ENCODE peak calls at places on chromosomes 3 and 15, in eight cellular contexts. V, R, Z, X, N, I, O and A are unnamed samples.

GRCh38 chr3:197552198-197552597 is 3.6 kb downstream of the BDH1 start:
- DNase-seq in V (no peak), R (no peak), Z (no peak), X (no peak), N (no peak), I (no peak), O (no peak), A (no peak)

GRCh38 chr3:126004217-126004616 is 35.2 kb downstream of the ROPN1B start:
- DNase-seq in V (no peak), R (no peak), Z (no peak), X (no peak), N (no peak), I (no peak), O (no peak), A (no peak)

GRCh38 chr15:29471306-29471705 is 201.7 kb upstream of the NSMCE3 start:
- DNase-seq in V (no peak), R (no peak), Z (no peak), X (no peak), N (no peak), I (no peak), O (no peak), A (no peak)

GRCh38 chr15:42736178-42736792 is 643 bp downstream of the CDAN1 start:
- DNase-seq in V (peak; percentile 21), R (no peak), Z (no peak), X (no peak), N (peak; percentile 49), I (no peak), O (no peak), A (no peak)

GRCh38 chr3:152060701-152061100 is 187.3 kb downstream of the SUCNR1 start:
- DNase-seq in V (no peak), R (no peak), Z (no peak), X (no peak), N (no peak), I (no peak), O (no peak), A (no peak)

GRCh38 chr3:38004415-38005075 is 14.0 kb downstream of the VILL start:
- DNase-seq in V (peak; percentile 56), R (peak; percentile 78), Z (peak; percentile 52), X (no peak), N (peak; percentile 77), I (peak; percentile 53), O (peak; percentile 94), A (peak; percentile 73)

GRCh38 chr3:185685231-185686035 is 99.3 kb downstream of the SENP2 start:
- DNase-seq in V (no peak), R (no peak), Z (no peak), X (no peak), N (no peak), I (no peak), O (no peak), A (no peak)

GRCh38 chr3:103662591-103662990 is 1227.8 kb downstream of the ZPLD1 start:
- DNase-seq in V (no peak), R (no peak), Z (no peak), X (no peak), N (no peak), I (no peak), O (no peak), A (no peak)

GRCh38 chr3:185423178-185423577 is 60.2 kb downstream of the MAP3K13 start:
- DNase-seq in V (peak; percentile 47), R (no peak), Z (no peak), X (no peak), N (no peak), I (no peak), O (peak; percentile 29), A (peak; percentile 10)

GRCh38 chr15:24878153-24878552 is 76.6 kb upstream of the SNRPN start:
- DNase-seq in V (no peak), R (no peak), Z (no peak), X (no peak), N (no peak), I (no peak), O (peak; percentile 6), A (no peak)

GRCh38 chr3:149340310-149340933 is 7.0 kb upstream of the TM4SF18 start:
- DNase-seq in V (no peak), R (no peak), Z (no peak), X (no peak), N (no peak), I (no peak), O (no peak), A (peak; percentile 24)

GRCh38 chr3:44173263-44173662 is 68.4 kb upstream of the TOPAZ1 start:
- DNase-seq in V (no peak), R (no peak), Z (no peak), X (no peak), N (no peak), I (no peak), O (no peak), A (no peak)

GRCh38 chr15:97995881-97996603 is 35.5 kb downstream of the ARRDC4 start:
- DNase-seq in V (peak; percentile 45), R (no peak), Z (no peak), X (no peak), N (peak; percentile 13), I (no peak), O (peak; percentile 47), A (no peak)

GRCh38 chr15:92832992-92833438 is 67.1 kb upstream of the CHD2 start:
- DNase-seq in V (peak; percentile 63), R (no peak), Z (no peak), X (no peak), N (no peak), I (no peak), O (no peak), A (no peak)

GRCh38 chr15:101266787-101267186 is 10.5 kb downstream of the SELENOS start:
- DNase-seq in V (no peak), R (no peak), Z (no peak), X (no peak), N (no peak), I (no peak), O (no peak), A (no peak)

GRCh38 chr3:143974877-143975238 is 3.2 kb downstream of the DIPK2A start:
- DNase-seq in V (no peak), R (no peak), Z (no peak), X (no peak), N (no peak), I (no peak), O (no peak), A (peak; percentile 39)

GRCh38 chr3:194487289-194488006 is 646 bp upstream of the ATP13A3 start:
- DNase-seq in V (peak; percentile 80), R (peak; percentile 38), Z (no peak), X (no peak), N (no peak), I (peak; percentile 27), O (peak; percentile 43), A (no peak)

GRCh38 chr3:127942613-127943012 is 27.6 kb downstream of the KBTBD12 start:
- DNase-seq in V (no peak), R (no peak), Z (no peak), X (no peak), N (no peak), I (no peak), O (no peak), A (no peak)

GRCh38 chr15:70095387-70096214 is 2.1 kb downstream of the TLE3 start:
- DNase-seq in V (peak; percentile 58), R (peak; percentile 32), Z (peak; percentile 63), X (no peak), N (peak; percentile 36), I (peak; percentile 59), O (peak; percentile 43), A (no peak)

GRCh38 chr3:126473292-126474168 is 2.2 kb downstream of the ZXDC start:
- DNase-seq in V (peak; percentile 32), R (no peak), Z (no peak), X (no peak), N (no peak), I (no peak), O (no peak), A (no peak)

DNA sequence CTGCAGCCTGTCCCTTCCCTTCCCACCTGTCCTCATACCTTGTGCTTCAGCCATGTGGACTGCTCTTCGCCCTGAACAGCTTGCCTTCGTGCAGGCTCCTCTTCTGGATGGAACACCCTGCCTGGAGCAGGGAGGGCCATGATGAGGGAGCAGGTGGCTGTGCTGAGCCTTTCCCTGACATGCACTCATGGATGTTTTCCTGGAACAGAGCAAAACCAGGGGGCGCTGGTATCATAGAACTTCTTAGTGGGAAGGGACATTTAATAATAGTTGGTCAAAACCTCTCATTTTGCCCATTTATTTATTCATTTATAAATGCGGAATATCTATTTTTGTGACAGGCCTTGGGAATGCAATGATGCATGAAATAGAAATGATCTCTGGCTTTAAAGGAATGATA is 149.3 kb downstream of the CACNA1D start:
- DNase-seq in V (no peak), R (no peak), Z (no peak), X (no peak), N (peak; percentile 38), I (no peak), O (no peak), A (no peak)
- TF ChIP-seq CTCF in V (no peak), R (no peak), Z (no peak), X (no peak), N (no peak), I (no peak), O (no peak), A (no peak)

GRCh38 chr3:85360742-85361387 is 402.1 kb downstream of the CADM2 start:
- DNase-seq in V (peak; percentile 28), R (no peak), Z (peak; percentile 35), X (no peak), N (peak; percentile 69), I (no peak), O (peak; percentile 55), A (no peak)
- TF ChIP-seq CTCF in V (peak; percentile 42), R (no peak), Z (peak; percentile 80), X (peak; percentile 18), N (peak; percentile 20), I (no peak), O (peak; percentile 45), A (no peak)

DNA sequence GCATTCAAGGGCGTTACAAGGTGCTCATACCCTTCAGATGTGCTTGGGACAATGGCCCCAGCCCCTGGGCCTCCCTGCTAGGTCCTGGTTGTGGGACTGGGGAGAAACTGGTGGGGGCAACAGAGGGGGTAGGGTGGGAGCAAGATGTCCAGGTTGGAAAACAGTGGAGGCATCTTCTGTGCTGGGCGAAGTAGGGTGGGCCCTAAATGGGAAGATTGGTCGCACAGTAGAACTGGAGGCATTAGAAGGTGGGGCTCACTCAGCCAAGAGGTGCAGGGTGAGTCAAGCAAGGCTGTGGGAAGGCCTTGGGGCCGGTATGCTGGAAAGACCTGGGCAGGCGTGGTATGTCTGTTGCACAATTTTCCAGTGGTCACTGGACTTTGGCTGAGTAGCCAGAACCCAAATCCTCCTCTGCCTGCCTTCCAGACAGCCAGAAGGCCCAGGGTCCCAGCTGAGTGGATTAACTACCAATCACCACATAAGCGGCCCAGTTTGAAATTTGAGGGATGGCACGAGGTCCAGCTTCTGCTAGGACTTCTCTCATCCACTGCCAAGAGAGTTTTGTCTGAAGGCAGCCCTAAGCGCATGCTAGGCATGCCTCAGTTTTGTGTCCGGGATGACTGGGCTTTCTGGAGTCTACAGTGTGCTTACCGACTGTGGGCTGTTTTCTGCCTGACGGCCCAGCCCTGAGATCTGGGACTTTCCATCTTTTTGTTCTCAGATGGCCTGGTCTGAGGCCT is 74.6 kb downstream of the LSM3 start:
- DNase-seq in V (no peak), R (peak; percentile 71), Z (no peak), X (no peak), N (no peak), I (no peak), O (peak; percentile 37), A (peak; percentile 48)
- TF ChIP-seq CTCF in V (no peak), R (no peak), Z (no peak), X (no peak), N (no peak), I (no peak), O (no peak), A (no peak)

DNA sequence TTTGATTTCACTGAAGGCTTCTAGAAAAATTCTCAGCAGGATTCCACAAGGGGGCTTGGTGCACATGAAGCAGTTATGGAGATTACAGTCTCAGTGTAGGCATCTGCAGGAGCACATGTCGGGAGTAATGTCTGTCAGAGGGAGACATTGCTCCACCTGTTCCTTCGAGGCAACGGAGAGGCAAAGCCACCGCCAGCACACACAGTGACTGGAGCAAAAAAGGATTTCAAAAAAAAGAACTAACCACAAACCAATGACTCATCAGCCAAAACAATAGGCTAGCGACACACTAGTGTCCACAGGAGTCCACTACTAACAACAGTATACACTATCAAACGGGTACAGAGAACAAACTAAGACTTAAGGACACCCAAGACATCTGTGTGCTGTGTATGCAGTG is 68.9 kb downstream of the NPTN start:
- DNase-seq in V (no peak), R (no peak), Z (no peak), X (no peak), N (no peak), I (no peak), O (no peak), A (peak; percentile 55)
- TF ChIP-seq CTCF in V (no peak), R (no peak), Z (no peak), X (no peak), N (peak; percentile 10), I (no peak), O (no peak), A (peak; percentile 58)